ENCODE peak calls at places on chromosomes 12 and 14, in five cellular contexts. H, P, L, A and S are unnamed samples.

GRCh38 chr12:127712561-127712960 is 554.4 kb upstream of the TMEM132C start:
- DNase-seq in A (no peak), P (no peak), L (no peak), H (no peak), S (no peak)

GRCh38 chr12:108815875-108816594 is 41.3 kb downstream of the SSH1 start:
- DNase-seq in P (no peak), H (peak), L (no peak), A (no peak), S (no peak)

GRCh38 chr12:113299619-113300237 is 35.2 kb downstream of the SLC8B1 start:
- DNase-seq in A (peak), H (peak), P (peak), L (peak), S (peak)

GRCh38 chr14:89908712-89909450 is 45.6 kb downstream of the EFCAB11 start:
- DNase-seq in A (no peak), P (no peak), L (no peak), H (no peak), S (no peak)

GRCh38 chr12:100368066-100368465 is 11.2 kb downstream of the SLC17A8 start:
- DNase-seq in L (no peak), P (no peak), A (no peak), H (no peak), S (no peak)

GRCh38 chr12:94078138-94078723 is 70.1 kb upstream of the PLXNC1 start:
- DNase-seq in L (no peak), H (no peak), P (no peak), A (no peak), S (no peak)

GRCh38 chr12:5442251-5443006 is 10.5 kb downstream of the NTF3 start:
- DNase-seq in A (peak), L (peak), H (peak), P (no peak), S (no peak)

GRCh38 chr14:52266179-52266578 is 1.3 kb upstream of the PTGDR start:
- DNase-seq in A (peak), H (peak), P (no peak), L (peak), S (no peak)

GRCh38 chr12:72146495-72146894 is 125.7 kb upstream of the TRHDE start:
- DNase-seq in P (no peak), L (no peak), A (no peak), H (no peak), S (no peak)

GRCh38 chr14:99780690-99781089 is 12.5 kb upstream of the EML1 start:
- DNase-seq in P (no peak), H (no peak), A (no peak), L (no peak), S (no peak)

GRCh38 chr14:24852312-24853060 is 197.5 kb downstream of the STXBP6 start:
- DNase-seq in P (peak), A (no peak), H (no peak), L (no peak), S (no peak)

GRCh38 chr12:115598827-115599226 is 678.7 kb downstream of the MED13L start:
- DNase-seq in H (peak), L (no peak), A (peak), P (no peak), S (peak)

GRCh38 chr12:120439646-120440247 is 1.8 kb downstream of the COX6A1 start:
- DNase-seq in A (peak), P (no peak), H (peak), L (no peak), S (no peak)

GRCh38 chr14:65575389-65575788 is 162.9 kb downstream of the FUT8 start:
- DNase-seq in P (no peak), A (no peak), L (no peak), H (no peak), S (no peak)

GRCh38 chr14:77979666-77980351 is 179.9 kb downstream of the ADCK1 start:
- DNase-seq in P (no peak), L (peak), A (no peak), H (peak), S (no peak)

GRCh38 chr12:46089414-46090162 is 99.2 kb upstream of the SCAF11 start:
- DNase-seq in H (no peak), P (no peak), L (no peak), A (no peak), S (no peak)

GRCh38 chr12:108430245-108430644 is 84.8 kb upstream of the FICD start:
- DNase-seq in L (no peak), A (peak), P (no peak), H (peak), S (no peak)

GRCh38 chr14:75430106-75430505 is 2.3 kb downstream of the JDP2 start:
- DNase-seq in P (no peak), A (peak), H (peak), L (no peak), S (no peak)

GRCh38 chr14:39843881-39844280 is 411.6 kb upstream of the FBXO33 start:
- DNase-seq in P (no peak), H (no peak), L (no peak), A (no peak), S (no peak)

GRCh38 chr14:73753043-73753886 is 39.1 kb upstream of the PNMA1 start:
- DNase-seq in L (no peak), A (peak), P (peak), H (no peak), S (no peak)

GRCh38 chr12:120529641-120530314 is 820 bp upstream of the COQ5 start:
- DNase-seq in A (peak), P (no peak), H (peak), L (no peak), S (no peak)

GRCh38 chr12:6451348-6452244 is at the start of gene TAPBPL:
- DNase-seq in L (peak), A (peak), H (peak), P (peak), S (peak)

GRCh38 chr14:100547633-100548294 is 39.5 kb downstream of the BEGAIN start:
- DNase-seq in A (peak), H (no peak), L (peak), P (peak), S (peak)

GRCh38 chr14:41615011-41615595 is 8.4 kb downstream of the LRFN5 start:
- DNase-seq in H (peak), L (no peak), P (no peak), A (no peak), S (no peak)

GRCh38 chr12:53320352-53321195 is 836 bp downstream of the AAAS start:
- DNase-seq in H (peak), P (no peak), A (no peak), L (no peak), S (no peak)

GRCh38 chr14:24734917-24735500 is 101.0 kb upstream of the GZMB start:
- DNase-seq in H (peak), P (no peak), A (peak), L (no peak), S (peak)

GRCh38 chr14:40058916-40059897 is 627.0 kb upstream of the FBXO33 start:
- DNase-seq in A (no peak), L (no peak), P (no peak), H (no peak), S (no peak)

GRCh38 chr14:99768381-99768780 is 24.8 kb upstream of the EML1 start:
- DNase-seq in A (no peak), H (peak), L (no peak), P (no peak), S (no peak)

GRCh38 chr14:91374897-91375747 is 42.5 kb downstream of the CCDC88C start:
- DNase-seq in L (no peak), A (no peak), H (no peak), P (peak), S (no peak)

GRCh38 chr12:115199831-115200230 is 515.9 kb upstream of the TBX3 start:
- DNase-seq in A (peak), L (no peak), H (peak), P (no peak), S (no peak)

GRCh38 chr12:39292125-39292630 is 150.7 kb downstream of the KIF21A start:
- DNase-seq in L (no peak), A (no peak), P (no peak), H (no peak), S (no peak)
- TF ChIP-seq CTCF in L (no peak), A (no peak), P (no peak), H (no peak), S (no peak)

DNA sequence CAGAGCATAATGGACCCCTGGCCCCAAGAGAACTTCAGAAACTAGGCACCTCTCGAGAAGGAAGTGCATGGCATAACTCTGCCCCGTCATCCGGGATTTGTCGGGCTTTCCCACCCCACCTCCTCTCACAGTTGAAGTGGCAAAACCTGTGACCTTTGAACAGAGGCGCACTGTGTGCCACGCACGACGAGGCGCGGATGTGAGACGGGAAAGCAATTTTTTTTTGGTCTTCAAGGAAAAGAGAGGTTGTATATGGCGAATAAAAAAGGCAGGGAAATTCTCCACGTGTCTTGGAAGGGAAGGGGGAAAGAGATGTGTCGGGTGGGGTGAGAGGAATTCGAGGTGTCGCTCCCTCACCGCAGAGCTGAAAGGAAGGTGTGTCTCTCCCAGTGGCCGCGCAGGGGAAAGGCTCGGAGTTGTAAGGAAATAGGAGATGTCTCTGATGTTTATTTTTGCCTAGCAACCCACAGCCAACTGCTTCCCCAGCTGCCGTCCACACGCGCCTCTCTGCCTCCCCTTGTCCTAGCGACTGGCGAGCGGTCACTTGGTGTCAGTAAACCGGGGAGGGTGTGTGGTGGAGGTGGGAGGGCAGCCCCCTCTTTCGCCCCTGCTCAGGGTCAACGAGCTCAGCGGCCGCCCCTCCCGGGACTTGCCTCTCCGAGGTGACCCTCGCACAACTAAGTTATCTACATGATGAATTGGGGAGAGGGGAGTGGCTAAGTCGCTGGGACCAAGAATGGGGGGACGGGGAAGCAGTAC is 819 bp upstream of the DYRK2 start:
- DNase-seq in L (peak), A (peak), P (peak), H (peak), S (peak)
- TF ChIP-seq CTCF in L (peak), A (peak), P (no peak), H (peak), S (no peak)

GRCh38 chr14:76867536-76868452 is 41.6 kb downstream of the LRRC74A start:
- DNase-seq in L (no peak), P (no peak), H (no peak), A (no peak), S (no peak)
- TF ChIP-seq CTCF in L (no peak), P (no peak), H (no peak), A (no peak), S (no peak)

DNA sequence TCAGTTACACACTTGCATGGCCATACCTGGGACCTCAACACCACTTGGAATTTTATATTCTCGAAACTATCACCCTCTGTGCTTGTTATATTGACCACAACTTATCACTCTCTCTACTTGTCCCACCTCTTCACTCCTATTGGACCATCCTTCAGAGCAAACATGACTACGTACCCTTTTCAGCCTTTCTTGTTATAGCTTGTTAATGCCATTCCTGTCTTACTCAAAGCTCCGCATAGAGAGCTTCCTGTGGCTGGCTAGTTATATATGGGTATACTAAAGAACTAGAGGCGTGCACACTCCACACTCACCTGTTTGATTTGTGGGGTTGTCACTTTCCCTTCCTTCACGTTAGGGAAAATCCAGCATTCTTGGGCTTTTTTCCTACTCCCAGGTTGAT is 26.3 kb upstream of the FRS2 start:
- DNase-seq in H (no peak), P (no peak), L (no peak), A (no peak), S (no peak)
- TF ChIP-seq CTCF in H (no peak), P (no peak), L (no peak), A (no peak), S (no peak)

GRCh38 chr12:81542065-81542464 is 217.1 kb downstream of the PPFIA2 start:
- DNase-seq in P (no peak), L (no peak), H (no peak), A (no peak), S (no peak)
- TF ChIP-seq CTCF in P (no peak), L (no peak), H (no peak), A (no peak), S (no peak)